ENCODE peak calls at places on chromosomes 5 and 9, in eight cellular contexts. One of them, this sample, is unnamed.
A peak's percentile ranks its signal among the peaks of the same experiment; 100 is the strongest.

GRCh38 chr9:89527084-89527483 is 29.2 kb upstream of the SEMA4D start:
- DNase-seq in SK-MEL-5: no peak
- DNase-seq in HEK293T: no peak
- DNase-seq in nucleus accumbens: no peak
- DNase-seq in A549: no peak
- DNase-seq in H54: no peak
- DNase-seq in mesendoderm: no peak
- DNase-seq in midbrain: peak; percentile 25
- DNase-seq in this sample: no peak

GRCh38 chr9:69097053-69097452 is 61.5 kb downstream of the FXN start:
- DNase-seq in SK-MEL-5: no peak
- DNase-seq in HEK293T: no peak
- DNase-seq in nucleus accumbens: no peak
- DNase-seq in A549: no peak
- DNase-seq in H54: peak; percentile 65
- DNase-seq in mesendoderm: no peak
- DNase-seq in midbrain: no peak
- DNase-seq in this sample: peak; percentile 32

GRCh38 chr5:32170303-32171170 is 3.6 kb downstream of the GOLPH3 start:
- DNase-seq in SK-MEL-5: no peak
- DNase-seq in HEK293T: no peak
- DNase-seq in nucleus accumbens: no peak
- DNase-seq in A549: peak; percentile 20
- DNase-seq in H54: no peak
- DNase-seq in mesendoderm: peak; percentile 43
- DNase-seq in midbrain: no peak
- DNase-seq in this sample: peak; percentile 93

GRCh38 chr5:112684737-112685136 is 52.9 kb upstream of the APC start:
- DNase-seq in SK-MEL-5: no peak
- DNase-seq in HEK293T: no peak
- DNase-seq in nucleus accumbens: peak; percentile 23
- DNase-seq in A549: no peak
- DNase-seq in H54: no peak
- DNase-seq in mesendoderm: no peak
- DNase-seq in midbrain: peak; percentile 18
- DNase-seq in this sample: peak; percentile 42

GRCh38 chr9:2966846-2967372 is 123.0 kb upstream of the PUM3 start:
- DNase-seq in SK-MEL-5: peak; percentile 7
- DNase-seq in HEK293T: no peak
- DNase-seq in nucleus accumbens: no peak
- DNase-seq in A549: no peak
- DNase-seq in H54: no peak
- DNase-seq in mesendoderm: no peak
- DNase-seq in midbrain: no peak
- DNase-seq in this sample: no peak

GRCh38 chr5:952597-953271 is 55.9 kb upstream of the NKD2 start:
- DNase-seq in SK-MEL-5: no peak
- DNase-seq in HEK293T: no peak
- DNase-seq in nucleus accumbens: no peak
- DNase-seq in A549: no peak
- DNase-seq in H54: no peak
- DNase-seq in mesendoderm: no peak
- DNase-seq in midbrain: no peak
- DNase-seq in this sample: no peak

GRCh38 chr5:25713259-25713658 is 1068.5 kb upstream of the CDH10 start:
- DNase-seq in SK-MEL-5: peak; percentile 39
- DNase-seq in HEK293T: peak; percentile 6
- DNase-seq in nucleus accumbens: no peak
- DNase-seq in A549: peak; percentile 19
- DNase-seq in H54: no peak
- DNase-seq in mesendoderm: peak; percentile 59
- DNase-seq in midbrain: no peak
- DNase-seq in this sample: no peak

GRCh38 chr5:56155992-56156584 is 77.0 kb downstream of the ANKRD55 start:
- DNase-seq in SK-MEL-5: no peak
- DNase-seq in HEK293T: no peak
- DNase-seq in nucleus accumbens: no peak
- DNase-seq in A549: no peak
- DNase-seq in H54: no peak
- DNase-seq in mesendoderm: no peak
- DNase-seq in midbrain: peak; percentile 57
- DNase-seq in this sample: no peak

GRCh38 chr5:74378464-74378863 is 262.1 kb downstream of the ENC1 start:
- DNase-seq in SK-MEL-5: no peak
- DNase-seq in HEK293T: no peak
- DNase-seq in nucleus accumbens: no peak
- DNase-seq in A549: no peak
- DNase-seq in H54: no peak
- DNase-seq in mesendoderm: no peak
- DNase-seq in midbrain: no peak
- DNase-seq in this sample: peak; percentile 12

GRCh38 chr9:136081113-136081825 is 13.8 kb downstream of the NACC2 start:
- DNase-seq in SK-MEL-5: no peak
- DNase-seq in HEK293T: no peak
- DNase-seq in nucleus accumbens: no peak
- DNase-seq in A549: no peak
- DNase-seq in H54: no peak
- DNase-seq in mesendoderm: no peak
- DNase-seq in midbrain: no peak
- DNase-seq in this sample: no peak

GRCh38 chr5:83548556-83548955 is 77.0 kb downstream of the VCAN start:
- DNase-seq in SK-MEL-5: peak; percentile 59
- DNase-seq in HEK293T: no peak
- DNase-seq in nucleus accumbens: no peak
- DNase-seq in A549: no peak
- DNase-seq in H54: no peak
- DNase-seq in mesendoderm: no peak
- DNase-seq in midbrain: no peak
- DNase-seq in this sample: peak; percentile 64

GRCh38 chr9:9499546-9499945 is 1113.3 kb downstream of the PTPRD start:
- DNase-seq in SK-MEL-5: peak; percentile 11
- DNase-seq in HEK293T: no peak
- DNase-seq in nucleus accumbens: no peak
- DNase-seq in A549: no peak
- DNase-seq in H54: no peak
- DNase-seq in mesendoderm: no peak
- DNase-seq in midbrain: no peak
- DNase-seq in this sample: no peak

GRCh38 chr9:87836951-87837715 is 45.5 kb upstream of the SPATA31E1 start:
- DNase-seq in SK-MEL-5: no peak
- DNase-seq in HEK293T: no peak
- DNase-seq in nucleus accumbens: no peak
- DNase-seq in A549: no peak
- DNase-seq in H54: no peak
- DNase-seq in mesendoderm: no peak
- DNase-seq in midbrain: peak; percentile 1
- DNase-seq in this sample: peak; percentile 42

GRCh38 chr5:41925555-41925946 is 470 bp downstream of the FBXO4 start:
- DNase-seq in SK-MEL-5: peak; percentile 43
- DNase-seq in HEK293T: peak; percentile 21
- DNase-seq in nucleus accumbens: no peak
- DNase-seq in A549: peak; percentile 36
- DNase-seq in H54: peak; percentile 22
- DNase-seq in mesendoderm: no peak
- DNase-seq in midbrain: peak; percentile 31
- DNase-seq in this sample: peak; percentile 30

GRCh38 chr5:110900829-110901228 is 162.0 kb downstream of the SLC25A46 start:
- DNase-seq in SK-MEL-5: no peak
- DNase-seq in HEK293T: no peak
- DNase-seq in nucleus accumbens: no peak
- DNase-seq in A549: peak; percentile 22
- DNase-seq in H54: no peak
- DNase-seq in mesendoderm: no peak
- DNase-seq in midbrain: no peak
- DNase-seq in this sample: peak; percentile 62

GRCh38 chr9:98908897-98909634 is 34.6 kb upstream of the COL15A1 start:
- DNase-seq in SK-MEL-5: no peak
- DNase-seq in HEK293T: no peak
- DNase-seq in nucleus accumbens: no peak
- DNase-seq in A549: no peak
- DNase-seq in H54: no peak
- DNase-seq in mesendoderm: no peak
- DNase-seq in midbrain: no peak
- DNase-seq in this sample: peak; percentile 94

GRCh38 chr5:14490309-14490711 is 91.3 kb upstream of the OTULINL start:
- DNase-seq in SK-MEL-5: no peak
- DNase-seq in HEK293T: no peak
- DNase-seq in nucleus accumbens: no peak
- DNase-seq in A549: no peak
- DNase-seq in H54: no peak
- DNase-seq in mesendoderm: no peak
- DNase-seq in midbrain: no peak
- DNase-seq in this sample: no peak

GRCh38 chr5:57653636-57654290 is 171.2 kb upstream of the ACTBL2 start:
- DNase-seq in SK-MEL-5: peak; percentile 84
- DNase-seq in HEK293T: no peak
- DNase-seq in nucleus accumbens: peak; percentile 16
- DNase-seq in A549: no peak
- DNase-seq in H54: no peak
- DNase-seq in mesendoderm: no peak
- DNase-seq in midbrain: peak; percentile 64
- DNase-seq in this sample: no peak

GRCh38 chr9:120891255-120891954 is 14.4 kb upstream of the PHF19 start:
- DNase-seq in SK-MEL-5: no peak
- DNase-seq in HEK293T: no peak
- DNase-seq in nucleus accumbens: no peak
- DNase-seq in A549: no peak
- DNase-seq in H54: no peak
- DNase-seq in mesendoderm: no peak
- DNase-seq in midbrain: no peak
- DNase-seq in this sample: no peak

GRCh38 chr5:144183254-144183889 is 12.7 kb downstream of the KCTD16 start:
- DNase-seq in SK-MEL-5: peak; percentile 38
- DNase-seq in HEK293T: peak; percentile 10
- DNase-seq in nucleus accumbens: no peak
- DNase-seq in A549: peak; percentile 54
- DNase-seq in H54: no peak
- DNase-seq in mesendoderm: no peak
- DNase-seq in midbrain: peak; percentile 14
- DNase-seq in this sample: peak; percentile 33

GRCh38 chr5:1652873-1653707 is 129.3 kb upstream of the LPCAT1 start:
- DNase-seq in SK-MEL-5: no peak
- DNase-seq in HEK293T: no peak
- DNase-seq in nucleus accumbens: no peak
- DNase-seq in A549: no peak
- DNase-seq in H54: no peak
- DNase-seq in mesendoderm: no peak
- DNase-seq in midbrain: no peak
- DNase-seq in this sample: no peak

GRCh38 chr5:93611900-93612898 is 29.2 kb downstream of the NR2F1 start:
- DNase-seq in SK-MEL-5: peak; percentile 11
- DNase-seq in HEK293T: no peak
- DNase-seq in nucleus accumbens: no peak
- DNase-seq in A549: peak; percentile 31
- DNase-seq in H54: no peak
- DNase-seq in mesendoderm: peak; percentile 72
- DNase-seq in midbrain: peak; percentile 50
- DNase-seq in this sample: peak; percentile 37

GRCh38 chr5:129767927-129768380 is 20.1 kb downstream of the MINAR2 start:
- DNase-seq in SK-MEL-5: peak; percentile 92
- DNase-seq in HEK293T: peak; percentile 71
- DNase-seq in nucleus accumbens: peak; percentile 44
- DNase-seq in A549: peak; percentile 87
- DNase-seq in H54: peak; percentile 19
- DNase-seq in mesendoderm: peak; percentile 91
- DNase-seq in midbrain: peak; percentile 92
- DNase-seq in this sample: peak; percentile 81

GRCh38 chr5:59450245-59450644 is 443.3 kb downstream of the PDE4D start:
- DNase-seq in SK-MEL-5: peak; percentile 44
- DNase-seq in HEK293T: no peak
- DNase-seq in nucleus accumbens: no peak
- DNase-seq in A549: peak; percentile 58
- DNase-seq in H54: peak; percentile 4
- DNase-seq in mesendoderm: peak; percentile 20
- DNase-seq in midbrain: no peak
- DNase-seq in this sample: no peak

GRCh38 chr5:135557034-135557838 is 21.5 kb upstream of the NEUROG1 start:
- DNase-seq in SK-MEL-5: no peak
- DNase-seq in HEK293T: no peak
- DNase-seq in nucleus accumbens: no peak
- DNase-seq in A549: no peak
- DNase-seq in H54: no peak
- DNase-seq in mesendoderm: no peak
- DNase-seq in midbrain: peak; percentile 79
- DNase-seq in this sample: no peak

GRCh38 chr5:157384971-157385709 is 74.9 kb upstream of the NIPAL4 start:
- DNase-seq in SK-MEL-5: peak; percentile 35
- DNase-seq in HEK293T: no peak
- DNase-seq in nucleus accumbens: no peak
- DNase-seq in A549: peak; percentile 93
- DNase-seq in H54: peak; percentile 26
- DNase-seq in mesendoderm: peak; percentile 99
- DNase-seq in midbrain: no peak
- DNase-seq in this sample: peak; percentile 93

GRCh38 chr5:139388198-139388821 is 1.4 kb downstream of the MZB1 start:
- DNase-seq in SK-MEL-5: no peak
- DNase-seq in HEK293T: no peak
- DNase-seq in nucleus accumbens: no peak
- DNase-seq in A549: peak; percentile 64
- DNase-seq in H54: no peak
- DNase-seq in mesendoderm: peak; percentile 28
- DNase-seq in midbrain: no peak
- DNase-seq in this sample: peak; percentile 54

This sample was measured in fibroblast of gingiva.